ENCODE peak calls at places on chromosomes 1 and 21, in nine cellular contexts. G, N, L, V, R, D, H, Y and W are unnamed samples.

GRCh38 chr1:180632326-180633088 is 685 bp downstream of the XPR1 start:
- DNase-seq in H (no peak), V (no peak), Y (peak), D (peak), L (peak), N (peak), G (peak), R (peak), W (peak)

GRCh38 chr1:42646056-42646455 is 12.2 kb upstream of the PPIH start:
- DNase-seq in G (no peak), L (no peak), R (no peak), V (no peak), N (no peak), D (no peak), H (peak), Y (peak), W (no peak)

GRCh38 chr21:29192999-29193563 is 62.6 kb downstream of the MAP3K7CL start:
- DNase-seq in H (peak), D (no peak), Y (no peak), V (no peak), R (no peak), G (no peak), N (no peak), L (no peak), W (no peak)

GRCh38 chr1:48767957-48768510 is 8.7 kb downstream of the BEND5 start:
- DNase-seq in D (no peak), L (no peak), G (no peak), R (no peak), Y (no peak), H (no peak), N (no peak), V (no peak), W (no peak)

GRCh38 chr21:37443683-37444082 is 77.1 kb downstream of the DYRK1A start:
- DNase-seq in L (no peak), R (no peak), Y (no peak), V (no peak), H (no peak), G (no peak), N (no peak), D (no peak), W (no peak)

GRCh38 chr1:51568231-51568935 is 48.5 kb upstream of the OSBPL9 start:
- DNase-seq in Y (no peak), V (no peak), L (no peak), H (no peak), G (no peak), D (no peak), R (no peak), N (no peak), W (no peak)

GRCh38 chr1:36553591-36554417 is 71.1 kb upstream of the CSF3R start:
- DNase-seq in H (peak), R (peak), L (peak), N (peak), Y (peak), V (peak), G (peak), D (peak), W (peak)

GRCh38 chr1:221272940-221273339 is 393.7 kb downstream of the HLX start:
- DNase-seq in H (no peak), R (no peak), V (no peak), G (no peak), Y (no peak), D (no peak), N (no peak), L (no peak), W (no peak)

GRCh38 chr1:155166373-155167165 is 6.5 kb downstream of the KRTCAP2 start:
- DNase-seq in V (no peak), N (no peak), H (no peak), R (peak), D (no peak), Y (peak), L (peak), G (no peak), W (no peak)

GRCh38 chr21:45128613-45129226 is 54.3 kb downstream of the ADARB1 start:
- DNase-seq in V (peak), L (peak), H (peak), N (peak), Y (peak), R (peak), G (peak), D (peak), W (peak)

GRCh38 chr1:21655748-21656147 is 13.4 kb downstream of the RAP1GAP start:
- DNase-seq in H (peak), N (no peak), G (no peak), R (no peak), V (no peak), Y (no peak), L (no peak), D (no peak), W (no peak)

GRCh38 chr1:119737040-119737682 is 25.4 kb downstream of the PHGDH start:
- DNase-seq in H (no peak), V (no peak), Y (no peak), G (no peak), N (no peak), L (no peak), R (no peak), D (no peak), W (no peak)

GRCh38 chr1:97308131-97308530 is 586.5 kb downstream of the PTBP2 start:
- DNase-seq in R (no peak), D (no peak), Y (peak), N (no peak), V (no peak), G (no peak), L (no peak), H (peak), W (no peak)

GRCh38 chr1:194889310-194889709 is 1702.9 kb upstream of the B3GALT2 start:
- DNase-seq in V (no peak), N (no peak), L (no peak), Y (no peak), H (no peak), D (no peak), R (peak), G (no peak), W (no peak)

GRCh38 chr1:171334024-171334423 is 20.0 kb downstream of the FMO4 start:
- DNase-seq in R (no peak), V (no peak), D (no peak), G (no peak), Y (no peak), N (no peak), L (no peak), H (no peak), W (no peak)

GRCh38 chr1:212288614-212289013 is 3.4 kb downstream of the PPP2R5A start:
- DNase-seq in H (peak), V (no peak), N (no peak), G (no peak), L (no peak), D (no peak), R (no peak), Y (peak), W (no peak)

GRCh38 chr21:44880762-44881585 is 7.5 kb upstream of the PTTG1IP start:
- DNase-seq in R (no peak), D (no peak), Y (peak), N (no peak), H (peak), V (peak), L (no peak), G (no peak), W (no peak)

GRCh38 chr21:9837946-9838801 is 683.2 kb upstream of the TPTE start:
- DNase-seq in Y (no peak), R (peak), V (no peak), H (no peak), N (no peak), D (no peak), G (no peak), L (no peak), W (peak)

GRCh38 chr1:155322571-155322952 is 1.9 kb downstream of the RUSC1 start:
- DNase-seq in H (peak), R (peak), Y (peak), N (no peak), G (no peak), L (no peak), D (no peak), V (no peak), W (peak)

GRCh38 chr1:111063595-111063994 is 76.3 kb downstream of the DRAM2 start:
- DNase-seq in V (no peak), D (no peak), L (no peak), G (no peak), Y (no peak), H (no peak), N (no peak), R (no peak), W (no peak)

GRCh38 chr1:166947398-166948043 is 27.8 kb downstream of the ILDR2 start:
- DNase-seq in D (peak), L (no peak), Y (peak), V (peak), G (peak), R (peak), N (no peak), H (peak), W (no peak)

GRCh38 chr1:184416476-184416875 is 29.6 kb downstream of the C1orf21 start:
- DNase-seq in H (no peak), Y (no peak), R (no peak), V (no peak), L (no peak), D (no peak), N (no peak), G (no peak), W (no peak)

GRCh38 chr1:60753508-60753907 is 328.9 kb upstream of the NFIA start:
- DNase-seq in N (no peak), V (no peak), D (no peak), R (no peak), Y (no peak), G (no peak), L (no peak), H (no peak), W (no peak)

GRCh38 chr21:32403201-32403701 is 9.3 kb upstream of the EVA1C start:
- DNase-seq in H (peak), N (no peak), V (peak), D (peak), R (no peak), Y (peak), L (peak), G (peak), W (peak)

GRCh38 chr1:85577421-85578320 is 2.9 kb upstream of the CCN1 start:
- DNase-seq in R (peak), N (no peak), H (no peak), Y (peak), V (peak), G (peak), D (no peak), L (no peak), W (peak)

GRCh38 chr1:10250663-10251062 is 40.3 kb downstream of the KIF1B start:
- DNase-seq in H (no peak), V (no peak), Y (no peak), L (peak), G (no peak), N (no peak), D (no peak), R (no peak), W (no peak)

GRCh38 chr21:45016491-45017375 is 57.6 kb upstream of the ADARB1 start:
- DNase-seq in G (no peak), R (peak), N (no peak), D (no peak), V (peak), L (no peak), Y (no peak), H (no peak), W (no peak)

GRCh38 chr1:114551400-114551799 is 30.0 kb downstream of the BCAS2 start:
- DNase-seq in L (no peak), G (no peak), R (no peak), D (no peak), H (no peak), V (no peak), N (no peak), Y (no peak), W (no peak)

GRCh38 chr1:219639843-219640606 is 27.1 kb upstream of the ZC3H11B start:
- DNase-seq in V (no peak), L (no peak), H (peak), D (no peak), Y (no peak), N (no peak), G (no peak), R (no peak), W (no peak)

GRCh38 chr21:39866093-39866492 is 1.1 kb upstream of the PCP4 start:
- DNase-seq in H (no peak), D (no peak), V (no peak), G (no peak), R (no peak), L (no peak), N (no peak), Y (no peak), W (no peak)

GRCh38 chr1:20164694-20165202 is 21.1 kb upstream of the UBXN10 start:
- DNase-seq in Y (peak), V (peak), G (no peak), R (no peak), N (no peak), L (no peak), D (no peak), H (no peak), W (no peak)

GRCh38 chr1:189787201-189787600 is 690.5 kb downstream of the BRINP3 start:
- DNase-seq in D (no peak), N (no peak), H (no peak), L (no peak), G (no peak), R (no peak), Y (no peak), V (no peak), W (no peak)